ENCODE peak calls at places on chromosomes 5 and 9, in five cellular contexts. One of them, this sample, is unnamed.

GRCh38 chr5:74042559-74043357 is 416.8 kb downstream of the ARHGEF28 start:
- DNase-seq in epithelial cell of esophagus: peak; percentile 93
- DNase-seq in AG09309: peak; percentile 79
- DNase-seq in WTC11: no peak
- DNase-seq in GM12865: no peak
- DNase-seq in this sample: no peak

GRCh38 chr5:88515881-88516819 is 247.5 kb upstream of the TMEM161B start:
- DNase-seq in epithelial cell of esophagus: peak; percentile 33
- DNase-seq in AG09309: no peak
- DNase-seq in WTC11: no peak
- DNase-seq in GM12865: no peak
- DNase-seq in this sample: no peak

GRCh38 chr5:172477466-172477865 is 23.1 kb upstream of the SH3PXD2B start:
- DNase-seq in epithelial cell of esophagus: no peak
- DNase-seq in AG09309: no peak
- DNase-seq in WTC11: no peak
- DNase-seq in GM12865: no peak
- DNase-seq in this sample: no peak

GRCh38 chr9:4196886-4197285 is 103.0 kb downstream of the GLIS3 start:
- DNase-seq in epithelial cell of esophagus: peak; percentile 9
- DNase-seq in AG09309: no peak
- DNase-seq in WTC11: no peak
- DNase-seq in GM12865: peak; percentile 35
- DNase-seq in this sample: no peak

GRCh38 chr9:35322075-35322885 is 160.5 kb downstream of the UNC13B start:
- DNase-seq in epithelial cell of esophagus: no peak
- DNase-seq in AG09309: no peak
- DNase-seq in WTC11: no peak
- DNase-seq in GM12865: peak; percentile 25
- DNase-seq in this sample: no peak

GRCh38 chr5:142716963-142717362 is 31.1 kb upstream of the FGF1 start:
- DNase-seq in epithelial cell of esophagus: peak; percentile 66
- DNase-seq in AG09309: no peak
- DNase-seq in WTC11: peak; percentile 69
- DNase-seq in GM12865: peak; percentile 66
- DNase-seq in this sample: peak; percentile 70

GRCh38 chr5:93088566-93088965 is 492.5 kb downstream of the NR2F1-AS1 start:
- DNase-seq in epithelial cell of esophagus: no peak
- DNase-seq in AG09309: no peak
- DNase-seq in WTC11: no peak
- DNase-seq in GM12865: no peak
- DNase-seq in this sample: peak; percentile 21

GRCh38 chr5:124901081-124901480 is 154.6 kb upstream of the ZNF608 start:
- DNase-seq in epithelial cell of esophagus: no peak
- DNase-seq in AG09309: no peak
- DNase-seq in WTC11: no peak
- DNase-seq in GM12865: no peak
- DNase-seq in this sample: no peak

GRCh38 chr9:101376117-101376866 is 8.5 kb downstream of the BAAT start:
- DNase-seq in epithelial cell of esophagus: peak; percentile 50
- DNase-seq in AG09309: peak; percentile 86
- DNase-seq in WTC11: no peak
- DNase-seq in GM12865: no peak
- DNase-seq in this sample: no peak

GRCh38 chr9:75033789-75034473 is 5.8 kb upstream of the CARNMT1 start:
- DNase-seq in epithelial cell of esophagus: no peak
- DNase-seq in AG09309: no peak
- DNase-seq in WTC11: no peak
- DNase-seq in GM12865: no peak
- DNase-seq in this sample: no peak

GRCh38 chr5:43007246-43007910 is 32.7 kb downstream of the ANXA2R start:
- DNase-seq in epithelial cell of esophagus: peak; percentile 92
- DNase-seq in AG09309: peak; percentile 77
- DNase-seq in WTC11: peak; percentile 80
- DNase-seq in GM12865: peak; percentile 87
- DNase-seq in this sample: peak; percentile 82

GRCh38 chr5:149260761-149261160 is 10.9 kb upstream of the AFAP1L1 start:
- DNase-seq in epithelial cell of esophagus: peak; percentile 92
- DNase-seq in AG09309: no peak
- DNase-seq in WTC11: no peak
- DNase-seq in GM12865: no peak
- DNase-seq in this sample: no peak

DNA sequence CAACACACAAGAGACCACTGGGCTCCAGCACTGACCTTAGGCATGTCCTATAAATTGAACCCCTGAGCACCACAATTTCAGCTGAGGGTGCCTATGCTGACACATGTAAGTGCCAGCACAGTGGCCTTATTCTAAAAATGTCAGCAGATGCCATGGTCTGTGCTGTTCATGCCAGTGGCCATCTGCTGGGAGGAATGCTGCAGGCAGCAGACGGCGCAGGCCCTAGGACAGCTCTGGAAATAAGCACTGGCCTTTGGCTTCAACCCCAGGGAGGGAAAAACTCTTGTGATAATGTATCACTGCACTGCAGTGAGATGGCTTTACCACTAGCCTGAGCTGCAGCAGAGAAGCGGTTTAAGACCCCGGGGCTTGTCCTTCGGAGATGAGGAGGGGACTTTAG is 98.5 kb downstream of the SYK start:
- DNase-seq in epithelial cell of esophagus: no peak
- DNase-seq in AG09309: no peak
- DNase-seq in WTC11: no peak
- DNase-seq in GM12865: no peak
- DNase-seq in this sample: peak; percentile 39
- TF ChIP-seq CTCF in epithelial cell of esophagus: no peak
- TF ChIP-seq CTCF in AG09309: peak; percentile 37
- TF ChIP-seq CTCF in WTC11: no peak
- TF ChIP-seq CTCF in GM12865: no peak
- TF ChIP-seq CTCF in this sample: peak; percentile 21

DNA sequence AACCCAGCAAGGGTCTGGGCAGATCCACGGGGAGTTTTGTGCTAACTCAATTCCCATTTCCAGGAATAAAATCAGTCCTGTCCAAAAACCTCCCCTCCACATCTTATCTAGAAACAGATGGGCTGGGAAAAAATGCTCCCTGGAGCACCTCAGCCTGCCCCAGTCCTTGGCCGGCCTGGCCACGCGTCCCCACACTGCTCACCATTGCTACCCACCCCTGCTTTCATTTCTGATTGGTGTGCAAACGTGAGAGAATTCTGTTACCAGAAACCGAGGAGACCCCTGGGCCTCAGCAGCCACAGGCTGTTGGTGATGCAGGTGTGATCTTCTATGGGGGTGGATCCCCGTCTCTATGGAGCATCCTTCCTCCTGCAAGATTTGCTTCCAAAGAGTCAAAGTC is 38.0 kb upstream of the OLFM1 start:
- DNase-seq in epithelial cell of esophagus: no peak
- DNase-seq in AG09309: no peak
- DNase-seq in WTC11: no peak
- DNase-seq in GM12865: no peak
- DNase-seq in this sample: no peak
- TF ChIP-seq CTCF in epithelial cell of esophagus: no peak
- TF ChIP-seq CTCF in AG09309: no peak
- TF ChIP-seq CTCF in WTC11: no peak
- TF ChIP-seq CTCF in GM12865: no peak
- TF ChIP-seq CTCF in this sample: no peak

DNA sequence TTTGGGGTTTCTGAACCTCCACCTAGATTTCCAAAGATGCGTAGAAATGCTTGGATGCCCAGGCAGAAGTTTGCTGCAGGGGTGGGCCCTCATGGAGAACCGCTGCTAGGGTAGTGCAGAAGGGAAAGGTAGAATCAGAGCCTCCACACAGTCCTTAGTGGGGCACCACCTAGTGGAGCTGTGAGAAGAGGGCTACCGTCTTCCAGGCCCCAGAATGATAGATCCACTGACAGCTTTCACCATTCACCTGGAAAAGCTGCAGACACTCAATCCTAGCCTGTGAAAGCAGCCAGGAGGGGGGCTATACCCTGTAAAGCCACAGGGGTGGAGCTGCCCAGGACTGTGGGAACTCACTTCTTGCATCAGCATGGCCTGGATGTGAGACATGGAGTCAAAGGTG is 13.3 kb upstream of the HSDL2 start:
- DNase-seq in epithelial cell of esophagus: no peak
- DNase-seq in AG09309: no peak
- DNase-seq in WTC11: peak; percentile 54
- DNase-seq in GM12865: peak; percentile 38
- DNase-seq in this sample: no peak
- TF ChIP-seq CTCF in epithelial cell of esophagus: no peak
- TF ChIP-seq CTCF in AG09309: peak; percentile 35
- TF ChIP-seq CTCF in WTC11: no peak
- TF ChIP-seq CTCF in GM12865: peak; percentile 38
- TF ChIP-seq CTCF in this sample: no peak

GRCh38 chr5:72314571-72315172 is 5.4 kb downstream of the MRPS27 start:
- DNase-seq in epithelial cell of esophagus: peak; percentile 57
- DNase-seq in AG09309: no peak
- DNase-seq in WTC11: no peak
- DNase-seq in GM12865: no peak
- DNase-seq in this sample: no peak
- TF ChIP-seq CTCF in epithelial cell of esophagus: peak; percentile 30
- TF ChIP-seq CTCF in AG09309: no peak
- TF ChIP-seq CTCF in WTC11: no peak
- TF ChIP-seq CTCF in GM12865: no peak
- TF ChIP-seq CTCF in this sample: no peak

DNA sequence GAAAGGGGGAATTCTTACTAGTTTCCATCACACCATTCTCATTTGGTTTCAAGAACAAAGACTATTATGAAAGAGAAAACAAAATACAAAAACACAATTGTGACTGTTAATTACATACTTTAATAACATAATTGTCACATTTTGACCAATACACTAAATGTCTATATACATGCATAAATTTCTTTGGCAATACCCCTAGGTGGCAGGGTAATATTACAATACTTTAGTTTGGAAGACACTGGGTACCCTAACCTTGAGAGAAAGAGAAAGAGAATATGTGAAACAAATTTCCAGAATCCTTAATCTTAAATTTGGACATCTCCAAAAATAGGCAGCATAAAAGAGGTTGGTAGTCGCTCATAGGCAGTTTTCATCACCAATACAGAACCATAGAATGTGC is 619.6 kb upstream of the ADAMTS16 start:
- DNase-seq in epithelial cell of esophagus: no peak
- DNase-seq in AG09309: no peak
- DNase-seq in WTC11: no peak
- DNase-seq in GM12865: no peak
- DNase-seq in this sample: no peak
- TF ChIP-seq CTCF in epithelial cell of esophagus: no peak
- TF ChIP-seq CTCF in AG09309: no peak
- TF ChIP-seq CTCF in WTC11: no peak
- TF ChIP-seq CTCF in GM12865: no peak
- TF ChIP-seq CTCF in this sample: no peak

GRCh38 chr5:141100243-141100805 is at the start of gene PCDHB3:
- DNase-seq in epithelial cell of esophagus: peak; percentile 16
- DNase-seq in AG09309: peak; percentile 32
- DNase-seq in WTC11: peak; percentile 88
- DNase-seq in GM12865: peak; percentile 2
- DNase-seq in this sample: peak; percentile 73

GRCh38 chr5:141095263-141095641 is 837 bp downstream of the PCDHB2 start:
- DNase-seq in epithelial cell of esophagus: no peak
- DNase-seq in AG09309: no peak
- DNase-seq in WTC11: no peak
- DNase-seq in GM12865: no peak
- DNase-seq in this sample: no peak

GRCh38 chr5:141094481-141095262 is at the start of gene PCDHB2:
- DNase-seq in epithelial cell of esophagus: peak; percentile 23
- DNase-seq in AG09309: peak; percentile 55
- DNase-seq in WTC11: peak; percentile 83
- DNase-seq in GM12865: no peak
- DNase-seq in this sample: peak; percentile 76
- TF ChIP-seq CTCF in epithelial cell of esophagus: no peak
- TF ChIP-seq CTCF in AG09309: peak; percentile 49
- TF ChIP-seq CTCF in WTC11: peak; percentile 88
- TF ChIP-seq CTCF in GM12865: no peak
- TF ChIP-seq CTCF in this sample: peak; percentile 95

DNA sequence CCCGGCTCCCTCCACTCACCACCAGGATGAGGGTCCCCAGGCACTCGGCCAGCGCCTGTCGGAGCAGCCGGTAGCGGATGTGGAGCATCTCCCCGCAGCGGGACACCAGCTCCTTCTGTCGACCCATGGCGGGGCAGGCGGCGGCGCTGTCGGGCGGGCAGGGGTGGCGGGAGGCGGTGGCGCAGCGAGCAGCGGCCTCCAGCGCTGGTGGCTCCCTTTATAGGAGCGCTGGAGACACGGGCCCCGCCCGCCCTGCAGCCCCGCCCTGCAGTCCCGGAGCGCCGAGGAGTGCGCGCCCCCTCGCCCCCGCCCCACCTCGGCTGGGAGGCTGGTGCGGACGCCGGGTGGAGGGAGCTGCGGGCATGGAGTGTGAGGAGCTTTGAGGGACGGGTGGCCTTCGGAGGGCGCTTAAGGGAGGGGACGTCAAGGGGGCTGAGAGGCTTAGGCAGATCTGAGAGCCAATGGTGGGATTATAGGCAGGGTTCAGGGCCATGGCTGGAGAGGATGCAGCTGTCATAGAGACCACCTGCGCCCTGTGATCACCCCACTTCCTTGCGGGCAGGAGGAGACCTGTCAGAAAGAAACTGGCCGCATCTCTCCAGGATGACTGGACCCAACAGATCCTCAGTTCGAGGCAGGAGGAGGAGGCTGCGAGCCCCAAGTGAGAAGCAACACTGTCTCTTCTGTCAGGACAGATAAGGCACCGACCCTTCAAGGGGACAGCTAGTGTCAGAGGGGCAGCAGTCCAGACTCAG is at the start of gene AQP3:
- DNase-seq in epithelial cell of esophagus: peak; percentile 54
- DNase-seq in AG09309: no peak
- DNase-seq in WTC11: peak; percentile 86
- DNase-seq in GM12865: peak; percentile 50
- DNase-seq in this sample: peak; percentile 93
- TF ChIP-seq CTCF in epithelial cell of esophagus: no peak
- TF ChIP-seq CTCF in AG09309: peak; percentile 11
- TF ChIP-seq CTCF in WTC11: no peak
- TF ChIP-seq CTCF in GM12865: peak; percentile 11
- TF ChIP-seq CTCF in this sample: no peak

DNA sequence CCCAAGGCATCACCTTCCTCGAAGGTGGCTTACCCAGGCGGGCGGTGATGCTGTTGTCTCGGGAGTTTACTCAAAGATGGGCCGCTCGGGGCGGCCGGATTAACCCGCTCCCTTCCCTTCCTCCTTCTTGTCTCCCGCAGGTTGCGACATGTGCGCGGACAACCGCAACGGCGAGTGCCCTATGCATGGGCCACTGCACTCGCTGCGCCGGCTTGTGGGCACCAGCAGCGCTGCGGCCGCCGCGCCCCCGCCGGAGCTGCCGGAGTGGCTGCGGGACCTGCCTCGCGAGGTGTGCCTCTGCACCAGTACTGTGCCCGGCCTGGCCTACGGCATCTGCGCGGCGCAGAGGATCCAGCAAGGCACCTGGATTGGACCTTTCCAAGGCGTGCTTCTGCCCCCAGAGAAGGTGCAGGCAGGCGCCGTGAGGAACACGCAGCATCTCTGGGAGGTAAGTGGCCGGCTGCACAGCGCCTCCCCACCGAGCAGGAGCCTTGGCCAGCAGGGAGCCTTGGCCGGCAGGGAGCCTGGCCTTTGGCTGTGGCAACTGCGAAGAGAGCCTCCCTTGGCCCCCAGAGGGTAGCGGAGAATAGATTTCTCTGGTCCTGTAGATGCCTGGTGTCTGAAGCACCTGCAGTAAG is 10.6 kb downstream of the PRDM6 start:
- DNase-seq in epithelial cell of esophagus: no peak
- DNase-seq in AG09309: no peak
- DNase-seq in WTC11: peak; percentile 62
- DNase-seq in GM12865: no peak
- DNase-seq in this sample: peak; percentile 62
- TF ChIP-seq CTCF in epithelial cell of esophagus: no peak
- TF ChIP-seq CTCF in AG09309: no peak
- TF ChIP-seq CTCF in WTC11: no peak
- TF ChIP-seq CTCF in GM12865: no peak
- TF ChIP-seq CTCF in this sample: no peak

This sample was measured in glutamatergic neuron.